ENCODE peak calls at places on chromosomes 5 and 9, in seven cellular contexts. T, W, R, X, J, N and M are unnamed samples.

GRCh38 chr5:95836544-95836943 is 14.0 kb upstream of the GLRX start:
- DNase-seq in W (no peak), X (no peak), N (no peak), T (no peak), J (no peak), R (no peak), M (no peak)

GRCh38 chr5:137374110-137374853 is 124.8 kb downstream of the SPOCK1 start:
- DNase-seq in W (no peak), N (no peak), R (no peak), J (no peak), X (no peak), T (no peak), M (no peak)

GRCh38 chr9:97516111-97516510 is 14.6 kb downstream of the TMOD1 start:
- DNase-seq in N (no peak), T (no peak), J (no peak), W (no peak), R (no peak), X (no peak), M (no peak)

GRCh38 chr5:149990518-149991376 is 9.7 kb downstream of the TIGD6 start:
- DNase-seq in T (peak), X (peak), R (peak), N (peak), J (peak), W (peak), M (peak)

GRCh38 chr9:133823189-133824105 is 85.3 kb upstream of the SARDH start:
- DNase-seq in X (no peak), R (no peak), J (no peak), W (no peak), N (no peak), T (no peak), M (no peak)

GRCh38 chr5:91103353-91104061 is 279.6 kb downstream of the ARRDC3 start:
- DNase-seq in R (no peak), T (no peak), J (no peak), N (no peak), W (peak), X (peak), M (no peak)

GRCh38 chr9:90974007-90974406 is 172.4 kb downstream of the SYK start:
- DNase-seq in X (peak), J (peak), R (no peak), T (no peak), N (no peak), W (no peak), M (no peak)

GRCh38 chr5:43389679-43390329 is 22.4 kb downstream of the CCL28 start:
- DNase-seq in R (peak), T (peak), W (peak), J (peak), N (peak), X (peak), M (no peak)

GRCh38 chr9:13607746-13608445 is 328.4 kb upstream of the MPDZ start:
- DNase-seq in J (no peak), N (peak), T (no peak), W (no peak), R (no peak), X (no peak), M (no peak)

GRCh38 chr5:33299621-33300208 is 141.1 kb upstream of the TARS1 start:
- DNase-seq in R (peak), T (no peak), X (peak), J (peak), W (peak), N (no peak), M (no peak)

GRCh38 chr9:129208191-129209091 is 30.4 kb upstream of the IER5L start:
- DNase-seq in W (no peak), N (no peak), X (no peak), J (no peak), R (no peak), T (peak), M (no peak)

GRCh38 chr9:105359899-105360298 is 87.9 kb upstream of the FSD1L start:
- DNase-seq in N (no peak), W (peak), R (no peak), J (peak), T (no peak), X (peak), M (no peak)

GRCh38 chr9:96868709-96869108 is 14.4 kb upstream of the ZNF782 start:
- DNase-seq in N (no peak), J (no peak), W (no peak), R (no peak), T (no peak), X (no peak), M (no peak)

GRCh38 chr5:79845448-79846197 is 145.4 kb downstream of the MTX3 start:
- DNase-seq in N (no peak), J (peak), X (peak), R (no peak), W (peak), T (no peak), M (no peak)

GRCh38 chr9:115649991-115650472 is 503.6 kb upstream of the PAPPA start:
- DNase-seq in N (peak), X (peak), J (peak), W (peak), T (no peak), R (no peak), M (peak)

GRCh38 chr5:43041131-43041668 is 1.1 kb upstream of the ANXA2R start:
- DNase-seq in W (no peak), T (peak), J (no peak), N (no peak), X (no peak), R (no peak), M (no peak)

GRCh38 chr5:50595199-50595598 is 71.2 kb upstream of the PARP8 start:
- DNase-seq in N (no peak), T (no peak), W (peak), X (peak), R (no peak), J (peak), M (no peak)

GRCh38 chr9:117644133-117644532 is 60.1 kb upstream of the TLR4 start:
- DNase-seq in R (no peak), N (no peak), W (no peak), X (no peak), T (no peak), J (no peak), M (no peak)

GRCh38 chr5:137888875-137889759 is at the start of gene PKD2L2:
- DNase-seq in N (peak), X (peak), W (peak), R (peak), J (peak), T (peak), M (peak)

GRCh38 chr5:9545301-9545958 is 445 bp downstream of the SEMA5A start:
- DNase-seq in J (no peak), N (no peak), W (no peak), R (no peak), X (no peak), T (no peak), M (no peak)

GRCh38 chr5:54217826-54218503 is 92.4 kb downstream of the ARL15 start:
- DNase-seq in T (no peak), W (peak), R (peak), X (peak), J (peak), N (no peak), M (no peak)

GRCh38 chr9:114894801-114895433 is 35.5 kb downstream of the TNFSF8 start:
- DNase-seq in W (peak), J (peak), N (no peak), R (peak), X (peak), T (no peak), M (no peak)

GRCh38 chr9:88722753-88723152 is 187.8 kb downstream of the NXNL2 start:
- DNase-seq in T (no peak), X (peak), W (no peak), J (no peak), N (no peak), R (peak), M (no peak)

GRCh38 chr5:173673295-173674170 is 57.1 kb upstream of the BOD1 start:
- DNase-seq in R (no peak), T (no peak), N (peak), W (no peak), X (no peak), J (no peak), M (no peak)

GRCh38 chr5:57412010-57412409 is 70.6 kb downstream of the ACTBL2 start:
- DNase-seq in J (peak), X (peak), T (no peak), W (peak), R (no peak), N (no peak), M (no peak)

GRCh38 chr5:132439521-132440206 is 50.9 kb downstream of the IRF1 start:
- DNase-seq in W (peak), J (peak), R (no peak), N (no peak), T (no peak), X (peak), M (no peak)

GRCh38 chr9:130680836-130681768 is 12.5 kb upstream of the EXOSC2 start:
- DNase-seq in X (peak), R (peak), J (peak), T (peak), N (peak), W (peak), M (peak)

GRCh38 chr5:95842955-95843544 is 20.5 kb upstream of the GLRX start:
- DNase-seq in X (peak), N (no peak), R (no peak), T (peak), W (peak), J (peak), M (no peak)

GRCh38 chr9:36937346-36937745 is 96.7 kb downstream of the PAX5 start:
- DNase-seq in W (no peak), T (no peak), J (no peak), X (no peak), R (no peak), N (no peak), M (no peak)

GRCh38 chr9:68777070-68777763 is 72.2 kb downstream of the PIP5K1B start:
- DNase-seq in J (no peak), N (no peak), W (peak), T (no peak), R (no peak), X (no peak), M (no peak)

GRCh38 chr9:127144670-127145458 is 22.4 kb upstream of the ANGPTL2 start:
- DNase-seq in W (no peak), J (no peak), N (no peak), X (no peak), R (no peak), T (peak), M (no peak)

GRCh38 chr9:106286249-106286648 is 576.7 kb upstream of the ZNF462 start:
- DNase-seq in N (peak), R (peak), W (peak), T (no peak), X (no peak), J (no peak), M (no peak)

GRCh38 chr9:133573791-133574515 is 35.2 kb downstream of the FAM163B start:
- DNase-seq in N (no peak), W (no peak), R (no peak), X (no peak), J (no peak), T (no peak), M (no peak)

GRCh38 chr9:108241384-108241783 is 614.4 kb downstream of the ACTL7B start:
- DNase-seq in W (no peak), T (no peak), X (no peak), R (no peak), J (no peak), N (no peak), M (no peak)

GRCh38 chr9:22088372-22089063 is 79.4 kb upstream of the CDKN2B start:
- DNase-seq in J (no peak), R (no peak), N (no peak), X (no peak), W (no peak), T (no peak), M (no peak)

GRCh38 chr9:68949271-68950000 is 64.5 kb downstream of the PRKACG start:
- DNase-seq in N (no peak), X (peak), R (no peak), W (peak), T (peak), J (no peak), M (no peak)

GRCh38 chr5:34831328-34831727 is 7.6 kb upstream of the TTC23L start:
- DNase-seq in X (peak), N (no peak), W (no peak), J (no peak), T (no peak), R (no peak), M (no peak)

GRCh38 chr9:16445141-16445920 is 425.1 kb downstream of the BNC2 start:
- DNase-seq in R (peak), J (no peak), T (no peak), N (no peak), W (peak), X (peak), M (no peak)

GRCh38 chr5:125298258-125298657 is 551.8 kb upstream of the ZNF608 start:
- DNase-seq in N (no peak), X (peak), J (no peak), T (no peak), W (peak), R (no peak), M (no peak)

GRCh38 chr5:618450-618849 is 6.3 kb downstream of the CEP72 start:
- DNase-seq in R (no peak), X (no peak), J (no peak), N (no peak), W (no peak), T (no peak), M (no peak)

GRCh38 chr5:617896-618295 is 5.8 kb downstream of the CEP72 start:
- DNase-seq in T (no peak), W (no peak), X (no peak), J (no peak), R (no peak), N (no peak), M (no peak)

GRCh38 chr5:619444-619843 is 7.3 kb downstream of the CEP72 start:
- DNase-seq in W (no peak), N (no peak), X (no peak), T (no peak), J (no peak), R (no peak), M (no peak)

GRCh38 chr5:620152-620551 is 8.0 kb downstream of the CEP72 start:
- DNase-seq in X (no peak), T (no peak), N (no peak), W (no peak), R (no peak), J (no peak), M (no peak)

DNA sequence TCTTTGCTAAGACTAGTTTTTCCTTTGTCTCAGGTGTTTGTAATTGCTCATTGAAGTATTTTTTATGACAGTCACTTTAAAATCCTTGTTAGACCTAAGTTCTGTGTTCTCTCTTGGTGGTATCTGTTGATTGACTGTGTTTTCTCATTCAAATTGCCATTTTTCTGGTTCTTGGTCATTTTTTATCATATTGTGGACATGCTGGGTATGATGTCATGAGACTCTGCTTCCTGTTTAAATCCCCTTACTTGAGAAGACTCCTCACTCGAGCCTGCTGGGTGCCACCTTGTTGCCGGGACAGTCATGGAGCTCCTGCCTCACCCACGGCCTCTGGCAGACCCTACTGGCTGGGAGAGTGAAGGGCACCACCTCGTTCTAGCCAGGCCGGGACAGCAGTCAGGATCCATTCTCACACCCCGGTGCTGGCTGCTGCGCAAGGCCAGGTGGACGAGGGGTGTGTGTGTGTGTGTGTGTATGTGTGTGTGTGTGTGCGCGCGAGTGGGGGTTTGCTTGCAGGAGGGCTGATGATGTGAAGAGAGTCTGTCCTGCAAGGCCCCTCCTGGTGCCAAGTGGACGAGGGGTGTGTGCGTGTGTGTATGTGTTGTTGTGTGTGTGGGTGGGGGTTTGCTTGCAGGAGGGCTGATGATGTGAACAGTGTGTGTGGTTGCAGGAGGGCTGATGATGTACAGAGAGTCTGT is 4.4 kb downstream of the CEP72 start:
- DNase-seq in J (no peak), N (no peak), T (no peak), W (no peak), X (peak), R (no peak), M (no peak)
- TF ChIP-seq CTCF in J (peak), N (no peak), T (no peak), W (no peak), X (no peak), R (no peak), M (no peak)

GRCh38 chr9:70083429-70083828 is 39.8 kb downstream of the MAMDC2 start:
- DNase-seq in R (no peak), N (no peak), W (no peak), J (no peak), X (peak), T (no peak), M (no peak)
- H3K4me3 ChIP-seq in R (no peak), N (no peak), W (no peak), J (no peak), X (no peak), T (no peak), M (no peak)

GRCh38 chr5:113123563-113123962 is 147.0 kb downstream of the DCP2 start:
- DNase-seq in J (no peak), X (peak), R (peak), N (no peak), T (no peak), W (peak), M (no peak)
- TF ChIP-seq CTCF in J (peak), X (peak), R (peak), N (no peak), T (no peak), W (peak), M (no peak)

DNA sequence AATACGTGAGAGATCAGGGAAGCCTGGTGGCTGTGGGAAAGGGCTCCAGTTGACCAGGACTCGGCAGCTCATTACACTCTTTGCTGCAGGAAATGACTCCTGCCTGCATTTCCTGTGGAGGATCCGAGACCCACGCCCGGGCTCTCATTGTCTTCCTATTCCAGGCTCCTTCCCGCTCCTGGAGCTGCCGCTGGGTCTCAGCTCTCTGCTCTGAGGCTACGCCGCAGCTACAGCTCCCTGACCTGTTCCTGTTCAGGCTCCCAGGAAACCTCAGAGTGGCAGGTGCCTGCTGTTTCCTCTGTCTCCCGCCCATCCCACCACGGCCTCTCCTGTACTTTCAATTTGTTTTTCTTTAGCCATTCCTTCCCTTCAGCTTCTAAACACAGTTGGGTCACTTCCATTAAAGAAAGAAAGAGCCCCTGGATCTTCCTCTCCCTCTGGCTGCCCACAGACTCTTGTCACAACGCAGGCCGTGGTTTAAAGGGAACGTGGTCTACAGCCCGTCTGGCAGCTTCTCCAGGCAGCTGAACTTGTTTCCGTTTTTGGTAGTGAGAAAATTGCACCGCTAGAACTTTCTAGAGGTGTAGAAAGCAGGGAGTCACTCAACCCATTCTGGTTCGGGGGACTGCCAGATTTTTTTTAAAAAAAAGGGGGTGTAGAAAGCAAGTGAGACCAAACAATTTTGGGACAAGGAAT is 71.4 kb downstream of the IL6ST start:
- DNase-seq in X (no peak), T (no peak), R (no peak), N (no peak), J (no peak), W (no peak), M (no peak)
- H3K4me3 ChIP-seq in X (peak), T (peak), R (no peak), N (no peak), J (peak), W (no peak), M (peak)